ENCODE peak calls at places on chromosomes 16 and 17, in five cellular contexts. One of them, this sample, is unnamed.

GRCh38 chr17:35119370-35120185 is at the start of gene RAD51D:
- DNase-seq in mucosa of gallbladder: peak
- DNase-seq in stimulated activated CD4-positive, alpha-beta T cell treated with anti-CD3 and anti-CD28 coated beads, Interleukin-4, amount 100 ng/mL, for 48 hours: peak
- DNase-seq in T-helper 1 cell: peak
- DNase-seq in DMS 273 treated with DMSO at 0.1 percent for 48 hours: peak
- DNase-seq in this sample: peak

GRCh38 chr16:86846136-86846535 is 267.8 kb downstream of the FOXL1 start:
- DNase-seq in stimulated activated CD4-positive, alpha-beta T cell treated with anti-CD3 and anti-CD28 coated beads, Interleukin-4, amount 100 ng/mL, for 48 hours: no peak
- DNase-seq in T-helper 1 cell: no peak
- DNase-seq in mucosa of gallbladder: no peak
- DNase-seq in DMS 273 treated with DMSO at 0.1 percent for 48 hours: no peak
- DNase-seq in this sample: no peak

GRCh38 chr16:85330694-85331188 is 218.5 kb upstream of the CIBAR2 start:
- DNase-seq in DMS 273 treated with DMSO at 0.1 percent for 48 hours: peak
- DNase-seq in T-helper 1 cell: no peak
- DNase-seq in stimulated activated CD4-positive, alpha-beta T cell treated with anti-CD3 and anti-CD28 coated beads, Interleukin-4, amount 100 ng/mL, for 48 hours: no peak
- DNase-seq in mucosa of gallbladder: no peak
- DNase-seq in this sample: peak

GRCh38 chr17:17106716-17107115 is 64.5 kb downstream of the MPRIP start:
- DNase-seq in DMS 273 treated with DMSO at 0.1 percent for 48 hours: no peak
- DNase-seq in T-helper 1 cell: no peak
- DNase-seq in stimulated activated CD4-positive, alpha-beta T cell treated with anti-CD3 and anti-CD28 coated beads, Interleukin-4, amount 100 ng/mL, for 48 hours: no peak
- DNase-seq in mucosa of gallbladder: no peak
- DNase-seq in this sample: no peak

GRCh38 chr17:77733576-77734296 is 224.8 kb upstream of the TNRC6C start:
- DNase-seq in T-helper 1 cell: no peak
- DNase-seq in stimulated activated CD4-positive, alpha-beta T cell treated with anti-CD3 and anti-CD28 coated beads, Interleukin-4, amount 100 ng/mL, for 48 hours: no peak
- DNase-seq in DMS 273 treated with DMSO at 0.1 percent for 48 hours: no peak
- DNase-seq in mucosa of gallbladder: no peak
- DNase-seq in this sample: peak

GRCh38 chr16:11386791-11387546 is 41.7 kb downstream of the RMI2 start:
- DNase-seq in mucosa of gallbladder: no peak
- DNase-seq in T-helper 1 cell: no peak
- DNase-seq in DMS 273 treated with DMSO at 0.1 percent for 48 hours: no peak
- DNase-seq in stimulated activated CD4-positive, alpha-beta T cell treated with anti-CD3 and anti-CD28 coated beads, Interleukin-4, amount 100 ng/mL, for 48 hours: no peak
- DNase-seq in this sample: peak

GRCh38 chr16:55760665-55761035 is 72.2 kb downstream of the CES1 start:
- DNase-seq in stimulated activated CD4-positive, alpha-beta T cell treated with anti-CD3 and anti-CD28 coated beads, Interleukin-4, amount 100 ng/mL, for 48 hours: no peak
- DNase-seq in DMS 273 treated with DMSO at 0.1 percent for 48 hours: no peak
- DNase-seq in mucosa of gallbladder: no peak
- DNase-seq in T-helper 1 cell: no peak
- DNase-seq in this sample: no peak

GRCh38 chr17:52678211-52678610 is 519.7 kb upstream of the CA10 start:
- DNase-seq in DMS 273 treated with DMSO at 0.1 percent for 48 hours: no peak
- DNase-seq in T-helper 1 cell: no peak
- DNase-seq in mucosa of gallbladder: no peak
- DNase-seq in stimulated activated CD4-positive, alpha-beta T cell treated with anti-CD3 and anti-CD28 coated beads, Interleukin-4, amount 100 ng/mL, for 48 hours: no peak
- DNase-seq in this sample: no peak

GRCh38 chr17:32298298-32298697 is 32.7 kb downstream of the RHBDL3 start:
- DNase-seq in stimulated activated CD4-positive, alpha-beta T cell treated with anti-CD3 and anti-CD28 coated beads, Interleukin-4, amount 100 ng/mL, for 48 hours: no peak
- DNase-seq in T-helper 1 cell: no peak
- DNase-seq in mucosa of gallbladder: no peak
- DNase-seq in DMS 273 treated with DMSO at 0.1 percent for 48 hours: peak
- DNase-seq in this sample: peak

GRCh38 chr17:45973099-45973838 is 25.8 kb upstream of the STH start:
- DNase-seq in stimulated activated CD4-positive, alpha-beta T cell treated with anti-CD3 and anti-CD28 coated beads, Interleukin-4, amount 100 ng/mL, for 48 hours: no peak
- DNase-seq in mucosa of gallbladder: no peak
- DNase-seq in DMS 273 treated with DMSO at 0.1 percent for 48 hours: no peak
- DNase-seq in T-helper 1 cell: no peak
- DNase-seq in this sample: no peak

GRCh38 chr16:78499399-78499798 is 399.9 kb downstream of the WWOX start:
- DNase-seq in mucosa of gallbladder: no peak
- DNase-seq in T-helper 1 cell: no peak
- DNase-seq in stimulated activated CD4-positive, alpha-beta T cell treated with anti-CD3 and anti-CD28 coated beads, Interleukin-4, amount 100 ng/mL, for 48 hours: no peak
- DNase-seq in DMS 273 treated with DMSO at 0.1 percent for 48 hours: no peak
- DNase-seq in this sample: peak

GRCh38 chr17:28684963-28685362 is 23.0 kb downstream of the SUPT6H start:
- DNase-seq in T-helper 1 cell: no peak
- DNase-seq in mucosa of gallbladder: peak
- DNase-seq in stimulated activated CD4-positive, alpha-beta T cell treated with anti-CD3 and anti-CD28 coated beads, Interleukin-4, amount 100 ng/mL, for 48 hours: no peak
- DNase-seq in DMS 273 treated with DMSO at 0.1 percent for 48 hours: peak
- DNase-seq in this sample: peak

GRCh38 chr17:74901353-74902145 is 8.1 kb upstream of the FADS6 start:
- DNase-seq in stimulated activated CD4-positive, alpha-beta T cell treated with anti-CD3 and anti-CD28 coated beads, Interleukin-4, amount 100 ng/mL, for 48 hours: no peak
- DNase-seq in T-helper 1 cell: no peak
- DNase-seq in mucosa of gallbladder: no peak
- DNase-seq in DMS 273 treated with DMSO at 0.1 percent for 48 hours: no peak
- DNase-seq in this sample: no peak

GRCh38 chr17:33968350-33969044 is 286.6 kb upstream of the CCL2 start:
- DNase-seq in T-helper 1 cell: no peak
- DNase-seq in stimulated activated CD4-positive, alpha-beta T cell treated with anti-CD3 and anti-CD28 coated beads, Interleukin-4, amount 100 ng/mL, for 48 hours: no peak
- DNase-seq in DMS 273 treated with DMSO at 0.1 percent for 48 hours: peak
- DNase-seq in mucosa of gallbladder: no peak
- DNase-seq in this sample: peak

GRCh38 chr16:57265850-57266530 is 18.5 kb downstream of the PLLP start:
- DNase-seq in DMS 273 treated with DMSO at 0.1 percent for 48 hours: no peak
- DNase-seq in mucosa of gallbladder: peak
- DNase-seq in stimulated activated CD4-positive, alpha-beta T cell treated with anti-CD3 and anti-CD28 coated beads, Interleukin-4, amount 100 ng/mL, for 48 hours: no peak
- DNase-seq in T-helper 1 cell: no peak
- DNase-seq in this sample: peak

GRCh38 chr16:75620326-75621169 is 2.5 kb downstream of the ADAT1 start:
- DNase-seq in DMS 273 treated with DMSO at 0.1 percent for 48 hours: no peak
- DNase-seq in T-helper 1 cell: peak
- DNase-seq in mucosa of gallbladder: no peak
- DNase-seq in stimulated activated CD4-positive, alpha-beta T cell treated with anti-CD3 and anti-CD28 coated beads, Interleukin-4, amount 100 ng/mL, for 48 hours: no peak
- DNase-seq in this sample: no peak

GRCh38 chr17:80152057-80152831 is 5.3 kb upstream of the EIF4A3 start:
- DNase-seq in stimulated activated CD4-positive, alpha-beta T cell treated with anti-CD3 and anti-CD28 coated beads, Interleukin-4, amount 100 ng/mL, for 48 hours: no peak
- DNase-seq in DMS 273 treated with DMSO at 0.1 percent for 48 hours: no peak
- DNase-seq in mucosa of gallbladder: no peak
- DNase-seq in T-helper 1 cell: no peak
- DNase-seq in this sample: no peak

GRCh38 chr17:9217151-9218067 is 196.1 kb downstream of the NTN1 start:
- DNase-seq in stimulated activated CD4-positive, alpha-beta T cell treated with anti-CD3 and anti-CD28 coated beads, Interleukin-4, amount 100 ng/mL, for 48 hours: no peak
- DNase-seq in T-helper 1 cell: no peak
- DNase-seq in DMS 273 treated with DMSO at 0.1 percent for 48 hours: no peak
- DNase-seq in mucosa of gallbladder: no peak
- DNase-seq in this sample: no peak

GRCh38 chr17:71975331-71975801 is 145.5 kb upstream of the SOX9 start:
- DNase-seq in stimulated activated CD4-positive, alpha-beta T cell treated with anti-CD3 and anti-CD28 coated beads, Interleukin-4, amount 100 ng/mL, for 48 hours: no peak
- DNase-seq in T-helper 1 cell: no peak
- DNase-seq in mucosa of gallbladder: no peak
- DNase-seq in DMS 273 treated with DMSO at 0.1 percent for 48 hours: no peak
- DNase-seq in this sample: no peak

GRCh38 chr17:3667366-3668278 is 756 bp downstream of the TAX1BP3 start:
- DNase-seq in stimulated activated CD4-positive, alpha-beta T cell treated with anti-CD3 and anti-CD28 coated beads, Interleukin-4, amount 100 ng/mL, for 48 hours: no peak
- DNase-seq in mucosa of gallbladder: peak
- DNase-seq in DMS 273 treated with DMSO at 0.1 percent for 48 hours: no peak
- DNase-seq in T-helper 1 cell: no peak
- DNase-seq in this sample: peak

GRCh38 chr16:22239131-22239805 is 33.2 kb downstream of the EEF2K start:
- DNase-seq in DMS 273 treated with DMSO at 0.1 percent for 48 hours: no peak
- DNase-seq in mucosa of gallbladder: no peak
- DNase-seq in stimulated activated CD4-positive, alpha-beta T cell treated with anti-CD3 and anti-CD28 coated beads, Interleukin-4, amount 100 ng/mL, for 48 hours: no peak
- DNase-seq in T-helper 1 cell: no peak
- DNase-seq in this sample: no peak

GRCh38 chr17:7347630-7348477 is 4.1 kb upstream of the KCTD11 start:
- DNase-seq in mucosa of gallbladder: no peak
- DNase-seq in DMS 273 treated with DMSO at 0.1 percent for 48 hours: no peak
- DNase-seq in T-helper 1 cell: no peak
- DNase-seq in stimulated activated CD4-positive, alpha-beta T cell treated with anti-CD3 and anti-CD28 coated beads, Interleukin-4, amount 100 ng/mL, for 48 hours: no peak
- DNase-seq in this sample: no peak